ENCODE peak calls at places on chromosomes 16 and 17, in four cellular contexts. One of them, this sample, is unnamed.

GRCh38 chr16:79997257-79997656 is 396.7 kb upstream of the MAF start:
- DNase-seq in natural killer cell: no peak
- DNase-seq in B cell: no peak
- DNase-seq in heart right ventricle: no peak
- DNase-seq in this sample: no peak

GRCh38 chr16:60636117-60636516 is 1400.1 kb downstream of the CDH8 start:
- DNase-seq in natural killer cell: no peak
- DNase-seq in B cell: no peak
- DNase-seq in heart right ventricle: no peak
- DNase-seq in this sample: no peak

GRCh38 chr17:68734911-68735310 is 133.7 kb upstream of the FAM20A start:
- DNase-seq in natural killer cell: no peak
- DNase-seq in B cell: no peak
- DNase-seq in heart right ventricle: no peak
- DNase-seq in this sample: no peak

GRCh38 chr17:2929881-2930533 is 133.4 kb downstream of the OR1D5 start:
- DNase-seq in natural killer cell: no peak
- DNase-seq in B cell: peak
- DNase-seq in heart right ventricle: peak
- DNase-seq in this sample: peak

GRCh38 chr16:2598133-2598641 is 60.4 kb downstream of the PDPK1 start:
- DNase-seq in natural killer cell: no peak
- DNase-seq in B cell: no peak
- DNase-seq in heart right ventricle: no peak
- DNase-seq in this sample: no peak

GRCh38 chr17:3009411-3009920 is 53.9 kb downstream of the OR1D5 start:
- DNase-seq in natural killer cell: no peak
- DNase-seq in B cell: no peak
- DNase-seq in heart right ventricle: no peak
- DNase-seq in this sample: no peak

GRCh38 chr16:13038591-13038990 is 137.2 kb downstream of the SHISA9 start:
- DNase-seq in natural killer cell: no peak
- DNase-seq in B cell: no peak
- DNase-seq in heart right ventricle: no peak
- DNase-seq in this sample: no peak

GRCh38 chr16:85446846-85447656 is 166.1 kb upstream of the GSE1 start:
- DNase-seq in natural killer cell: no peak
- DNase-seq in B cell: peak
- DNase-seq in heart right ventricle: no peak
- DNase-seq in this sample: peak

GRCh38 chr17:3594056-3594810 is 15.0 kb downstream of the TRPV1 start:
- DNase-seq in natural killer cell: no peak
- DNase-seq in B cell: no peak
- DNase-seq in heart right ventricle: peak
- DNase-seq in this sample: no peak

GRCh38 chr17:16428098-16428882 is 12.9 kb downstream of the TRPV2 start:
- DNase-seq in natural killer cell: no peak
- DNase-seq in B cell: no peak
- DNase-seq in heart right ventricle: no peak
- DNase-seq in this sample: no peak

GRCh38 chr17:81257533-81257932 is 18.4 kb downstream of the NDUFAF8 start:
- DNase-seq in natural killer cell: no peak
- DNase-seq in B cell: no peak
- DNase-seq in heart right ventricle: no peak
- DNase-seq in this sample: no peak

GRCh38 chr17:40538019-40538935 is 27.0 kb downstream of the CCR7 start:
- DNase-seq in natural killer cell: no peak
- DNase-seq in B cell: no peak
- DNase-seq in heart right ventricle: peak
- DNase-seq in this sample: no peak

GRCh38 chr16:81885976-81886586 is 107.0 kb downstream of the PLCG2 start:
- DNase-seq in natural killer cell: no peak
- DNase-seq in B cell: peak
- DNase-seq in heart right ventricle: no peak
- DNase-seq in this sample: peak

GRCh38 chr16:57889960-57890751 is 80.8 kb downstream of the CNGB1 start:
- DNase-seq in natural killer cell: no peak
- DNase-seq in B cell: no peak
- DNase-seq in heart right ventricle: no peak
- DNase-seq in this sample: no peak

GRCh38 chr17:58373923-58374322 is 21.9 kb upstream of the SUPT4H1 start:
- DNase-seq in natural killer cell: no peak
- DNase-seq in B cell: no peak
- DNase-seq in heart right ventricle: no peak
- DNase-seq in this sample: no peak

GRCh38 chr17:1480747-1481465 is 11.6 kb downstream of the MYO1C start:
- DNase-seq in natural killer cell: no peak
- DNase-seq in B cell: no peak
- DNase-seq in heart right ventricle: no peak
- DNase-seq in this sample: no peak

GRCh38 chr17:58318627-58319180 is 9.9 kb downstream of the TSPOAP1 start:
- DNase-seq in natural killer cell: no peak
- DNase-seq in B cell: no peak
- DNase-seq in heart right ventricle: no peak
- DNase-seq in this sample: no peak

GRCh38 chr16:11236855-11237254 is 19.1 kb downstream of the SOCS1 start:
- DNase-seq in natural killer cell: no peak
- DNase-seq in B cell: no peak
- DNase-seq in heart right ventricle: no peak
- DNase-seq in this sample: no peak

GRCh38 chr17:35799942-35800341 is 4.5 kb upstream of the MMP28 start:
- DNase-seq in natural killer cell: no peak
- DNase-seq in B cell: no peak
- DNase-seq in heart right ventricle: peak
- DNase-seq in this sample: no peak

GRCh38 chr16:75761111-75761510 is 34.8 kb upstream of the CPHXL start:
- DNase-seq in natural killer cell: no peak
- DNase-seq in B cell: no peak
- DNase-seq in heart right ventricle: no peak
- DNase-seq in this sample: peak

GRCh38 chr17:76088868-76089576 is 10.0 kb downstream of the ZACN start:
- DNase-seq in natural killer cell: no peak
- DNase-seq in B cell: peak
- DNase-seq in heart right ventricle: no peak
- DNase-seq in this sample: no peak

GRCh38 chr16:59060212-59060611 is 326.1 kb upstream of the GOT2 start:
- DNase-seq in natural killer cell: no peak
- DNase-seq in B cell: no peak
- DNase-seq in heart right ventricle: no peak
- DNase-seq in this sample: no peak

GRCh38 chr16:66853261-66854139 is 9.3 kb downstream of the CA7 start:
- DNase-seq in natural killer cell: no peak
- DNase-seq in B cell: no peak
- DNase-seq in heart right ventricle: no peak
- DNase-seq in this sample: no peak

GRCh38 chr16:58461056-58461455 is 38.9 kb upstream of the NDRG4 start:
- DNase-seq in natural killer cell: no peak
- DNase-seq in B cell: no peak
- DNase-seq in heart right ventricle: no peak
- DNase-seq in this sample: no peak

GRCh38 chr16:66927012-66927436 is 1.7 kb upstream of the RRAD start:
- DNase-seq in natural killer cell: no peak
- DNase-seq in B cell: no peak
- DNase-seq in heart right ventricle: peak
- DNase-seq in this sample: peak

GRCh38 chr16:72124761-72125634 is 31.4 kb downstream of the DHX38 start:
- DNase-seq in natural killer cell: peak
- DNase-seq in B cell: peak
- DNase-seq in heart right ventricle: peak
- DNase-seq in this sample: peak

GRCh38 chr16:9119795-9120194 is 28.4 kb downstream of the HAPSTR1 start:
- DNase-seq in natural killer cell: no peak
- DNase-seq in B cell: no peak
- DNase-seq in heart right ventricle: peak
- DNase-seq in this sample: no peak

GRCh38 chr16:75458029-75458428 is 6.5 kb downstream of the TMEM170A start:
- DNase-seq in natural killer cell: no peak
- DNase-seq in B cell: no peak
- DNase-seq in heart right ventricle: no peak
- DNase-seq in this sample: no peak

GRCh38 chr17:28750178-28751047 is 6.6 kb downstream of the TRAF4 start:
- DNase-seq in natural killer cell: peak
- DNase-seq in B cell: peak
- DNase-seq in heart right ventricle: peak
- DNase-seq in this sample: peak

GRCh38 chr16:83952940-83953795 is at the start of gene OSGIN1:
- DNase-seq in natural killer cell: peak
- DNase-seq in B cell: peak
- DNase-seq in heart right ventricle: peak
- DNase-seq in this sample: peak

GRCh38 chr16:83954577-83955016 is 1.6 kb downstream of the OSGIN1 start:
- DNase-seq in natural killer cell: no peak
- DNase-seq in B cell: no peak
- DNase-seq in heart right ventricle: peak
- DNase-seq in this sample: no peak

GRCh38 chr16:83955218-83956130 is 2.4 kb downstream of the OSGIN1 start:
- DNase-seq in natural killer cell: no peak
- DNase-seq in B cell: no peak
- DNase-seq in heart right ventricle: peak
- DNase-seq in this sample: no peak

GRCh38 chr16:83952587-83952939 is 477 bp upstream of the OSGIN1 start:
- DNase-seq in natural killer cell: no peak
- DNase-seq in B cell: no peak
- DNase-seq in heart right ventricle: no peak
- DNase-seq in this sample: no peak

DNA sequence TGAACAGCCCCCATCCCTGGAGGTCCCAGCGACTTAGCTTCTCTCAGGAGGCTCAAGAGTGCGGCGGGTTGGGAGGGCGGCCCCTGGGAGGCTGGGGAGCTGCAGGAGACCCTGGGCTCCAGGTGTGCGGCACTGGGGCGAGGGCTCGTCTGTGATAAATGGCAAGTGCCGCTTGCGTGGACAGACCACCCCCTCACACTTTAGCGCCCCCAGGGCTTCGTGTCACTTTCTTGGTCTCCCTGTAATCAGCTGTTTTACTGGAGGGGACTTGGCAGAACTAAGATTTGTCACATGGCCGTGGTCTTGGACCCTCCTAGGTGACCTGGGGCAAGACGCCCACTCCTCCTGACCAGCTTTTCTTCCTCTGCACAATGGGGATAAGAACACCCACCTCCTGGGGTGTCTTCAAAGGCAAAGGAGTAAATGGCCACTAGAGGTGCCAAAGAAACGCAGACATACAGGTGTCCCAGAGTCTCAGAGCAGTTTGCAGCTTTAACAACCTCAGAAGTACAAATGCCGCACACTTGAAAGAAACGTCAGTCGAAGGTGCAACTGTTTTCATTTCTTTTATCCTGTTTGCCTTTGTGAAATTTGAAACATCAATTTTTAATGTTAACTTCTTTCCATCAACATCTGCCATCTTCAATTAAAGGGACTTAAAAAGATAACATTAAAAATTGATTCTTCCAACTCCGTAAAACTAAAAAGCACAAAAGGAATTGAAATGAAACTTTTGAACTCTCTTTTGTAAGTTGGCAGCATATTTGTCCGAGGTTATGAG is 946 bp downstream of the OSGIN1 start:
- DNase-seq in natural killer cell: no peak
- DNase-seq in B cell: no peak
- DNase-seq in heart right ventricle: no peak
- DNase-seq in this sample: peak
- TF ChIP-seq CTCF in natural killer cell: no peak
- TF ChIP-seq CTCF in B cell: peak
- TF ChIP-seq CTCF in heart right ventricle: peak
- TF ChIP-seq CTCF in this sample: peak

DNA sequence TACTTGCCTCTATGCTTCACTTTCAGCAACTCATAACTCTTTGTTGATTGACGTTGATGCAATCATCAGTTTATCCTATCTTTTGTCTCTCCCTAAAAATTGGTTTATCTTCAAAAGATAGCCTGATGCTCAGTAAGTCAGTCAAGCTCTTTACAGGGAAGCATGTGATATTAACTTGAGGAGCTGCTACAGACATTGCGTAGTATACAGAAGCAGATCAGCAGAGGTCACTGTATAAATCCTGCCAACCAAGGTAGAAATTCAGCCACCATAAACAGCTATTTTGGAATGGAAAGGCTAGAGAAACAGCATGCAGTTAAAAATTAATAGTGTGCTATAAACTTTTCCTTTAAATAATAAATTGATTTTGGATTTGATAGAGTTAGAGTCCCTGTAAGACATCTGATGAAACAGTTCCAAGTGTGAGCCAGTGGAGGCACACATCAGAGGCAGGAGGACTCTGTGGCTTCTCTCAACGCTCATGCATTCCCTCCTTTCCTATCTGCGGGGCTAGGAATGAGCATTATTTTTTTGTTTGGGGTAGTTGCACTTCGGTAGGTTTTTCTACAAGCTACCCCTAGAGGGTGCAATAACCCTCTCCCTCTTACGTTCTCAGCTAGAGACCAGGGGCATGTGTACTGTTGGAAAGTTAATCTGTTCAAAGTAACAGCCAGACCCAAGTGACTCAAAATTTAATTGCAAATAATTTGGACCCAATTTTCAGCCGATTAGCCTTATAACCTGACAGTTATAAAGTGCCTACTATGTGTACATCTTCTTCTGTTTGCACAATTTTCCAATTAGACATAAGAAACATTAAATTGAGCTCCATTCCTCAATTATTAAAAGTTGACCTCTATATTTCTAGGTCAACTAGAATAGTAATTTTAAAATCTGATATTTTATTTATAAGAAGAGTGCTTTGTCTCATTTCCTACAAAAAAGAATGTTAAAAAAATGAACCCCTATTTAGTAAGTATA is 647.7 kb upstream of the SOX9 start:
- DNase-seq in natural killer cell: no peak
- DNase-seq in B cell: no peak
- DNase-seq in heart right ventricle: peak
- DNase-seq in this sample: peak
- TF ChIP-seq CTCF in natural killer cell: no peak
- TF ChIP-seq CTCF in B cell: no peak
- TF ChIP-seq CTCF in heart right ventricle: peak
- TF ChIP-seq CTCF in this sample: peak

DNA sequence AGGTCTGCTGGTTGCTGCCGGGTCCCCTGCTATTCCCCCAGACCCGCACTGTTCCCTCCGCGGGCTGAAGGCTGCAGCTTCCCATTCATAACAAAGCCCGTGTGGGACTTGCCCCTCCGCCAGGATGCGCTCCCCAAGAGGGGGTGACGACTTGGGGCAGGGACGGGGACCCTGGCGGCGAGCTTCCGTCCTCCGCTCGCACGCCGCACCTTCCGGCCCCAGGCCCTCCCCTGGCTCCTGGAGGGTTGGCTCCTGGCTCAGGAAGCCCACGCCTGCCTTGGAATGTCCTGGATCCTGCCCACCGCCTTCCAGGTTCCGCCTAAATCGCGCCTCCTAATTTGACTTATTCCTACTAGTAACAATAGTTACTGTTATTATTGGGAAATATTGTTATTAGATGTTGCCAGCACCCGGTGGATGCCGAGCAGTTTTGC is 1.1 kb upstream of the TFAP4 start:
- DNase-seq in natural killer cell: peak
- DNase-seq in B cell: no peak
- DNase-seq in heart right ventricle: peak
- DNase-seq in this sample: peak
- TF ChIP-seq CTCF in natural killer cell: peak
- TF ChIP-seq CTCF in B cell: no peak
- TF ChIP-seq CTCF in heart right ventricle: no peak
- TF ChIP-seq CTCF in this sample: no peak

GRCh38 chr17:65066858-65067257 is 10.3 kb upstream of the GNA13 start:
- DNase-seq in natural killer cell: no peak
- DNase-seq in B cell: no peak
- DNase-seq in heart right ventricle: no peak
- DNase-seq in this sample: no peak
- TF ChIP-seq CTCF in natural killer cell: no peak
- TF ChIP-seq CTCF in B cell: no peak
- TF ChIP-seq CTCF in heart right ventricle: no peak
- TF ChIP-seq CTCF in this sample: no peak

GRCh38 chr16:5056347-5056746 is 9.4 kb downstream of the C16orf89 start:
- DNase-seq in natural killer cell: no peak
- DNase-seq in B cell: peak
- DNase-seq in heart right ventricle: no peak
- DNase-seq in this sample: peak
- TF ChIP-seq CTCF in natural killer cell: no peak
- TF ChIP-seq CTCF in B cell: peak
- TF ChIP-seq CTCF in heart right ventricle: no peak
- TF ChIP-seq CTCF in this sample: peak